ENCODE peak calls at places on chromosome 19, in four cellular contexts. W is activated CD8-positive, alpha-beta T cell treated with anti-CD3 and anti-CD28 coated beads for 36 hours; D is retinal pigment epithelial cell; K is NCI-H460. L is an unnamed sample.

GRCh38 chr19:35779033-35779432 is 3.7 kb downstream of the ARHGAP33 start:
- DNase-seq in D (no peak), W (no peak), K (no peak), L (no peak)

GRCh38 chr19:38917516-38917915 is 5.5 kb upstream of the CCER2 start:
- DNase-seq in K (no peak), W (no peak), D (no peak), L (no peak)

GRCh38 chr19:5987077-5987818 is 9.3 kb upstream of the RANBP3 start:
- DNase-seq in K (peak; percentile 68), W (peak; percentile 80), D (peak; percentile 30), L (peak; percentile 85)

GRCh38 chr19:54164369-54165068 is 5.0 kb upstream of the LENG1 start:
- DNase-seq in K (no peak), D (no peak), W (peak; percentile 67), L (no peak)

GRCh38 chr19:17117250-17117789 is 41.7 kb downstream of the MYO9B start:
- DNase-seq in W (no peak), D (no peak), K (no peak), L (peak; percentile 47)

GRCh38 chr19:2424686-2425621 is 2.4 kb downstream of the TIMM13 start:
- DNase-seq in D (no peak), W (no peak), K (no peak), L (peak; percentile 84)

GRCh38 chr19:42330521-42330835 is 5.0 kb downstream of the MEGF8 start:
- DNase-seq in D (no peak), W (no peak), K (no peak), L (no peak)

GRCh38 chr19:2154587-2155075 is 3.3 kb upstream of the AP3D1 start:
- DNase-seq in K (no peak), D (peak; percentile 46), W (no peak), L (no peak)

GRCh38 chr19:21848706-21849105 is 12.7 kb upstream of the ZNF43 start:
- DNase-seq in K (no peak), D (peak; percentile 54), W (peak; percentile 30), L (peak; percentile 42)

GRCh38 chr19:39937094-39937493 is 2.7 kb upstream of the FCGBP start:
- DNase-seq in D (no peak), W (peak; percentile 70), K (no peak), L (no peak)

GRCh38 chr19:13817615-13818371 is 22.6 kb downstream of the ZSWIM4 start:
- DNase-seq in D (no peak), K (no peak), W (peak; percentile 45), L (no peak)

GRCh38 chr19:29372921-29373797 is 152.6 kb upstream of the VSTM2B start:
- DNase-seq in W (no peak), K (no peak), D (no peak), L (no peak)

GRCh38 chr19:34998777-34999497 is 1.2 kb upstream of the GRAMD1A start:
- DNase-seq in K (no peak), W (no peak), D (no peak), L (no peak)

GRCh38 chr19:5948697-5949564 is 29.0 kb downstream of the RANBP3 start:
- DNase-seq in K (no peak), D (no peak), W (peak; percentile 51), L (no peak)

GRCh38 chr19:15292847-15293582 is 39.3 kb downstream of the BRD4 start:
- DNase-seq in W (peak; percentile 34), K (no peak), D (no peak), L (peak; percentile 19)

GRCh38 chr19:2188708-2189385 is 25.1 kb downstream of the DOT1L start:
- DNase-seq in D (no peak), K (no peak), W (peak; percentile 38), L (no peak)

GRCh38 chr19:4713384-4713951 is 10.2 kb downstream of the DPP9 start:
- DNase-seq in W (no peak), K (peak; percentile 86), D (peak; percentile 92), L (peak; percentile 91)

GRCh38 chr19:13505761-13506549 is at the start of gene CACNA1A:
- DNase-seq in W (peak; percentile 22), K (no peak), D (no peak), L (peak; percentile 66)

GRCh38 chr19:49631279-49631588 is 8.7 kb downstream of the RRAS start:
- DNase-seq in D (no peak), K (no peak), W (no peak), L (no peak)

GRCh38 chr19:41428481-41428859 is 1.3 kb upstream of the B3GNT8 start:
- DNase-seq in D (no peak), W (no peak), K (no peak), L (no peak)

GRCh38 chr19:18233224-18233825 is 7.1 kb upstream of the PDE4C start:
- DNase-seq in K (peak; percentile 48), D (no peak), W (peak; percentile 65), L (no peak)

GRCh38 chr19:6018786-6019185 is 40.8 kb upstream of the RANBP3 start:
- DNase-seq in K (no peak), W (peak; percentile 37), D (no peak), L (no peak)

GRCh38 chr19:1851581-1852293 is 3.5 kb upstream of the REXO1 start:
- DNase-seq in K (no peak), D (no peak), W (peak; percentile 80), L (no peak)

GRCh38 chr19:1211494-1212234 is 6.1 kb downstream of the STK11 start:
- DNase-seq in W (no peak), K (no peak), D (no peak), L (no peak)

GRCh38 chr19:49347191-49347590 is 12.0 kb downstream of the CD37 start:
- DNase-seq in K (no peak), D (no peak), W (no peak), L (no peak)

GRCh38 chr19:31668916-31669315 is 319.7 kb upstream of the TSHZ3 start:
- DNase-seq in W (no peak), D (no peak), K (no peak), L (no peak)

GRCh38 chr19:48064509-48064908 is 20.6 kb upstream of the CABP5 start:
- DNase-seq in K (no peak), W (no peak), D (no peak), L (peak; percentile 18)

GRCh38 chr19:50332014-50332263 is 2.8 kb upstream of the KCNC3 start:
- DNase-seq in W (no peak), K (no peak), D (no peak), L (no peak)